ENCODE peak calls at places on chromosomes 4 and X, in four cellular contexts. I is A549, V is HepG2, O is H1. R is an unnamed sample.

GRCh38 chr4:114136067-114136466 is 156.6 kb upstream of the ARSJ start:
- DNase-seq in I (no peak), O (no peak), V (no peak), R (no peak)

GRCh38 chr4:108372678-108373077 is 203.9 kb upstream of the LEF1 start:
- DNase-seq in I (no peak), V (no peak), O (no peak), R (no peak)

GRCh38 chrX:133412246-133412645 is 3.0 kb downstream of the GPC4 start:
- DNase-seq in V (no peak), O (no peak), I (no peak), R (no peak)

GRCh38 chrX:120137439-120137838 is 21.0 kb upstream of the RHOXF2 start:
- DNase-seq in I (no peak), O (no peak), V (no peak), R (no peak)

GRCh38 chr4:88171206-88171605 is 12.8 kb upstream of the ABCG2 start:
- DNase-seq in O (no peak), V (no peak), I (no peak), R (no peak)

GRCh38 chr4:68461790-68462189 is 14.5 kb downstream of the TMPRSS11E start:
- DNase-seq in O (no peak), V (no peak), I (no peak), R (no peak)

GRCh38 chrX:16868920-16869319 is 1.2 kb downstream of the RBBP7 start:
- DNase-seq in O (no peak), I (no peak), V (no peak), R (no peak)

GRCh38 chrX:124736553-124737240 is 390.3 kb downstream of the SH2D1A start:
- DNase-seq in O (peak; percentile 44), I (no peak), V (no peak), R (peak; percentile 86)

GRCh38 chrX:136214551-136214950 is 36.6 kb downstream of the MAP7D3 start:
- DNase-seq in O (no peak), V (peak; percentile 15), I (no peak), R (no peak)

GRCh38 chr4:47837582-47838294 is at the start of gene CORIN:
- DNase-seq in V (no peak), O (no peak), I (no peak), R (peak; percentile 53)

GRCh38 chr4:158581161-158581560 is 59.5 kb downstream of the RXFP1 start:
- DNase-seq in O (no peak), I (no peak), V (no peak), R (no peak)

DNA sequence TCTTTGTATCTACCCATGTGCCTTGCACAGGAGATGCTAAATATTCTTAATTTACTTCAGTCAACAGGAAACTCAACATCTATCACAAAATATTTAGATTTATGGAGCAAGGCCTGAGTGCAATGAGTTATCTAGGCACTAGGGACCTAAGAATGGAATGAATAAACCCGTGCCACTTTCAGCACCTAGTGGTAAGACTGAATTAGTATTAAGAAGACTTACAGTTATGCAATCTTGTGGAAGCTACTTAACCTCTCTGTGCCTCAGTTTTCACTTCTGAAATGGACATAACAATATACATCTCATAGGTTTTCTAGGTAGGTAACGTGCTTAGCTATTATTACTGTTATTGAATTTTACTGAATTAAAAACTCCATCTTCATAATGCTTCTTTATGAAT is 144.6 kb upstream of the MAP3K15 start:
- DNase-seq in I (peak; percentile 58), O (no peak), V (no peak), R (no peak)
- TF ChIP-seq JUN in I (no peak), O (no peak), V (no peak), R (no peak)

GRCh38 chr4:80006935-80007744 is 65.9 kb downstream of the ANTXR2 start:
- DNase-seq in O (no peak), V (peak; percentile 76), I (no peak), R (no peak)
- TF ChIP-seq JUN in O (no peak), V (no peak), I (no peak), R (no peak)

DNA sequence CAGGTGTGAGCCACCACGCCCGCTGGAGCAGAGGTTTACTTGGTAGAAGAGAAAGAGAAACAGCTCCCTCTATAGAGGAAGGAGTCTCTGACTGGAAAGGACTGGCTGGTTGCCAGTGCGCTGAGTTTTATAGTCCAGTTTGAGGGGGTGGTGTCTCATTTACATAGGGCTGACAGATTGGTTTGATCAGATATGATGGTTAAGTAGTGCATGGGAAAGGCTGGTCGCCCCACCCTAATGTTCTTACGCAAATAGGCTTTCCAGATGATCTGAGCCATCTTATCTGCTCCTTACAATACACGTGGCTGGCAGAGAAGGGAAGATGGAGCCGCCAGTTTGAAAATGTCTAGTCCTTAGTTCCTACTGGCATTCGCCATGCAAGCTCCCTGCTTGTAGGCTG is 439.5 kb downstream of the NAF1 start:
- DNase-seq in I (peak; percentile 0), V (peak; percentile 4), O (no peak), R (no peak)
- TF ChIP-seq JUN in I (no peak), V (no peak), O (no peak), R (no peak)

DNA sequence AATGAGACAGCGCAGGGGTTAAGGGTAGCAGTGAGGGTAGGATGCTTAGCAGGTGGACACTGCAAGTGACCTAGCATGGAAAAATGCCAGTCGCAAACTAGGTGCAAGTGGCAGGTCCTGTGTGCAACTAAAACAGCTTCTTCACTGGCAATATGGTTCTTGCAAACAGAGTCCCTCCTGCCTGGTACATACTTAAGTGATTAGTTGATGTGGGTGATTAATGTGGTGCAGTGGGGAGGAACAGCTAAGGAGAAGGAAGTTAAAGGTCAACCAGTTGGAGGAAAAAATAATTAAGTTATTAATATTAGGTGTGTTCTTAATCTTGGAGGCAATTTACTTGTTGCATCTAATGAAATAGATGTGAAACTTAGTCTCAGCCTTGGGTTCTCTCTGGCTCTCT is 121.6 kb upstream of the IGFBP7 start:
- DNase-seq in O (no peak), I (no peak), V (no peak), R (no peak)
- TF ChIP-seq JUN in O (no peak), I (no peak), V (no peak), R (no peak)